ENCODE peak calls at places on chromosomes 7 and 10, in nine cellular contexts. One of them, this sample, is unnamed.

GRCh38 chr10:35641430-35642015 is 573 bp downstream of the FZD8 start:
- DNase-seq in ELR: peak
- DNase-seq in NCI-H748 treated with DMSO at 0.1 percent for 48 hours: no peak
- DNase-seq in Right ventricle myocardium inferior: peak
- DNase-seq in lung microvascular endothelial cell: peak
- DNase-seq in HEK293T: no peak
- DNase-seq in Jurkat, Clone E6-1: no peak
- DNase-seq in ovary: no peak
- DNase-seq in bronchial epithelial cell: no peak
- DNase-seq in this sample: no peak

GRCh38 chr10:126867567-126868365 is 37.5 kb upstream of the DOCK1 start:
- DNase-seq in ELR: peak
- DNase-seq in NCI-H748 treated with DMSO at 0.1 percent for 48 hours: no peak
- DNase-seq in Right ventricle myocardium inferior: no peak
- DNase-seq in lung microvascular endothelial cell: no peak
- DNase-seq in HEK293T: no peak
- DNase-seq in Jurkat, Clone E6-1: no peak
- DNase-seq in ovary: no peak
- DNase-seq in bronchial epithelial cell: no peak
- DNase-seq in this sample: no peak

GRCh38 chr10:22959950-22960349 is 32.1 kb downstream of the ARMC3 start:
- DNase-seq in ELR: no peak
- DNase-seq in NCI-H748 treated with DMSO at 0.1 percent for 48 hours: no peak
- DNase-seq in Right ventricle myocardium inferior: no peak
- DNase-seq in lung microvascular endothelial cell: no peak
- DNase-seq in HEK293T: no peak
- DNase-seq in Jurkat, Clone E6-1: no peak
- DNase-seq in ovary: no peak
- DNase-seq in bronchial epithelial cell: no peak
- DNase-seq in this sample: no peak

GRCh38 chr10:109881481-109881880 is 41.8 kb downstream of the XPNPEP1 start:
- DNase-seq in ELR: no peak
- DNase-seq in NCI-H748 treated with DMSO at 0.1 percent for 48 hours: no peak
- DNase-seq in Right ventricle myocardium inferior: no peak
- DNase-seq in lung microvascular endothelial cell: no peak
- DNase-seq in HEK293T: no peak
- DNase-seq in Jurkat, Clone E6-1: peak
- DNase-seq in ovary: no peak
- DNase-seq in bronchial epithelial cell: no peak
- DNase-seq in this sample: no peak

GRCh38 chr10:70733051-70733450 is 52.1 kb downstream of the TBATA start:
- DNase-seq in ELR: no peak
- DNase-seq in NCI-H748 treated with DMSO at 0.1 percent for 48 hours: no peak
- DNase-seq in Right ventricle myocardium inferior: no peak
- DNase-seq in lung microvascular endothelial cell: no peak
- DNase-seq in HEK293T: no peak
- DNase-seq in Jurkat, Clone E6-1: no peak
- DNase-seq in ovary: no peak
- DNase-seq in bronchial epithelial cell: no peak
- DNase-seq in this sample: no peak

GRCh38 chr10:21497177-21497807 is 28.2 kb downstream of the SKIDA1 start:
- DNase-seq in ELR: peak
- DNase-seq in NCI-H748 treated with DMSO at 0.1 percent for 48 hours: peak
- DNase-seq in Right ventricle myocardium inferior: peak
- DNase-seq in lung microvascular endothelial cell: peak
- DNase-seq in HEK293T: peak
- DNase-seq in Jurkat, Clone E6-1: no peak
- DNase-seq in ovary: peak
- DNase-seq in bronchial epithelial cell: peak
- DNase-seq in this sample: peak

GRCh38 chr10:17101910-17102266 is 27.7 kb downstream of the CUBN start:
- DNase-seq in ELR: no peak
- DNase-seq in NCI-H748 treated with DMSO at 0.1 percent for 48 hours: no peak
- DNase-seq in Right ventricle myocardium inferior: no peak
- DNase-seq in lung microvascular endothelial cell: peak
- DNase-seq in HEK293T: no peak
- DNase-seq in Jurkat, Clone E6-1: no peak
- DNase-seq in ovary: no peak
- DNase-seq in bronchial epithelial cell: no peak
- DNase-seq in this sample: no peak

GRCh38 chr10:50496228-50496627 is 127.5 kb downstream of the SGMS1 start:
- DNase-seq in ELR: no peak
- DNase-seq in NCI-H748 treated with DMSO at 0.1 percent for 48 hours: no peak
- DNase-seq in Right ventricle myocardium inferior: no peak
- DNase-seq in lung microvascular endothelial cell: no peak
- DNase-seq in HEK293T: no peak
- DNase-seq in Jurkat, Clone E6-1: no peak
- DNase-seq in ovary: no peak
- DNase-seq in bronchial epithelial cell: no peak
- DNase-seq in this sample: no peak

GRCh38 chr7:98771519-98772241 is 98.1 kb downstream of the TMEM130 start:
- DNase-seq in ELR: peak
- DNase-seq in NCI-H748 treated with DMSO at 0.1 percent for 48 hours: no peak
- DNase-seq in Right ventricle myocardium inferior: no peak
- DNase-seq in lung microvascular endothelial cell: no peak
- DNase-seq in HEK293T: peak
- DNase-seq in Jurkat, Clone E6-1: no peak
- DNase-seq in ovary: no peak
- DNase-seq in bronchial epithelial cell: peak
- DNase-seq in this sample: no peak

GRCh38 chr10:79316671-79317431 is 30.4 kb upstream of the PPIF start:
- DNase-seq in ELR: peak
- DNase-seq in NCI-H748 treated with DMSO at 0.1 percent for 48 hours: no peak
- DNase-seq in Right ventricle myocardium inferior: no peak
- DNase-seq in lung microvascular endothelial cell: no peak
- DNase-seq in HEK293T: no peak
- DNase-seq in Jurkat, Clone E6-1: peak
- DNase-seq in ovary: no peak
- DNase-seq in bronchial epithelial cell: no peak
- DNase-seq in this sample: no peak

GRCh38 chr7:23353172-23353571 is 54.0 kb downstream of the MALSU1 start:
- DNase-seq in ELR: no peak
- DNase-seq in NCI-H748 treated with DMSO at 0.1 percent for 48 hours: no peak
- DNase-seq in Right ventricle myocardium inferior: no peak
- DNase-seq in lung microvascular endothelial cell: no peak
- DNase-seq in HEK293T: no peak
- DNase-seq in Jurkat, Clone E6-1: no peak
- DNase-seq in ovary: no peak
- DNase-seq in bronchial epithelial cell: no peak
- DNase-seq in this sample: no peak

GRCh38 chr10:131891196-131891928 is 9.4 kb upstream of the PPP2R2D start:
- DNase-seq in ELR: peak
- DNase-seq in NCI-H748 treated with DMSO at 0.1 percent for 48 hours: no peak
- DNase-seq in Right ventricle myocardium inferior: no peak
- DNase-seq in lung microvascular endothelial cell: no peak
- DNase-seq in HEK293T: peak
- DNase-seq in Jurkat, Clone E6-1: no peak
- DNase-seq in ovary: no peak
- DNase-seq in bronchial epithelial cell: peak
- DNase-seq in this sample: peak

GRCh38 chr10:59091239-59091638 is 85.2 kb upstream of the PHYHIPL start:
- DNase-seq in ELR: no peak
- DNase-seq in NCI-H748 treated with DMSO at 0.1 percent for 48 hours: no peak
- DNase-seq in Right ventricle myocardium inferior: no peak
- DNase-seq in lung microvascular endothelial cell: no peak
- DNase-seq in HEK293T: no peak
- DNase-seq in Jurkat, Clone E6-1: no peak
- DNase-seq in ovary: no peak
- DNase-seq in bronchial epithelial cell: no peak
- DNase-seq in this sample: no peak

GRCh38 chr10:78905940-78906308 is 162.8 kb upstream of the ZMIZ1 start:
- DNase-seq in ELR: no peak
- DNase-seq in NCI-H748 treated with DMSO at 0.1 percent for 48 hours: no peak
- DNase-seq in Right ventricle myocardium inferior: no peak
- DNase-seq in lung microvascular endothelial cell: no peak
- DNase-seq in HEK293T: no peak
- DNase-seq in Jurkat, Clone E6-1: no peak
- DNase-seq in ovary: no peak
- DNase-seq in bronchial epithelial cell: no peak
- DNase-seq in this sample: no peak

GRCh38 chr10:91340613-91341362 is 69.4 kb upstream of the HECTD2 start:
- DNase-seq in ELR: peak
- DNase-seq in NCI-H748 treated with DMSO at 0.1 percent for 48 hours: peak
- DNase-seq in Right ventricle myocardium inferior: no peak
- DNase-seq in lung microvascular endothelial cell: peak
- DNase-seq in HEK293T: no peak
- DNase-seq in Jurkat, Clone E6-1: no peak
- DNase-seq in ovary: no peak
- DNase-seq in bronchial epithelial cell: peak
- DNase-seq in this sample: peak

GRCh38 chr10:97454330-97455036 is 8.5 kb downstream of the ZDHHC16 start:
- DNase-seq in ELR: no peak
- DNase-seq in NCI-H748 treated with DMSO at 0.1 percent for 48 hours: no peak
- DNase-seq in Right ventricle myocardium inferior: no peak
- DNase-seq in lung microvascular endothelial cell: peak
- DNase-seq in HEK293T: no peak
- DNase-seq in Jurkat, Clone E6-1: no peak
- DNase-seq in ovary: no peak
- DNase-seq in bronchial epithelial cell: peak
- DNase-seq in this sample: peak

GRCh38 chr7:106620034-106620433 is 40.9 kb downstream of the CCDC71L start:
- DNase-seq in ELR: no peak
- DNase-seq in NCI-H748 treated with DMSO at 0.1 percent for 48 hours: no peak
- DNase-seq in Right ventricle myocardium inferior: no peak
- DNase-seq in lung microvascular endothelial cell: no peak
- DNase-seq in HEK293T: no peak
- DNase-seq in Jurkat, Clone E6-1: no peak
- DNase-seq in ovary: no peak
- DNase-seq in bronchial epithelial cell: no peak
- DNase-seq in this sample: no peak

GRCh38 chr7:142581341-142581740 is 167.9 kb upstream of the PRSS1 start:
- DNase-seq in ELR: peak
- DNase-seq in NCI-H748 treated with DMSO at 0.1 percent for 48 hours: no peak
- DNase-seq in Right ventricle myocardium inferior: no peak
- DNase-seq in lung microvascular endothelial cell: no peak
- DNase-seq in HEK293T: no peak
- DNase-seq in Jurkat, Clone E6-1: no peak
- DNase-seq in ovary: no peak
- DNase-seq in bronchial epithelial cell: peak
- DNase-seq in this sample: peak

GRCh38 chr10:10792681-10793080 is 225.0 kb upstream of the CELF2 start:
- DNase-seq in ELR: peak
- DNase-seq in NCI-H748 treated with DMSO at 0.1 percent for 48 hours: no peak
- DNase-seq in Right ventricle myocardium inferior: no peak
- DNase-seq in lung microvascular endothelial cell: peak
- DNase-seq in HEK293T: no peak
- DNase-seq in Jurkat, Clone E6-1: no peak
- DNase-seq in ovary: no peak
- DNase-seq in bronchial epithelial cell: peak
- DNase-seq in this sample: peak

GRCh38 chr10:133608855-133609254 is 17.7 kb downstream of the FRG2B start:
- DNase-seq in ELR: peak
- DNase-seq in NCI-H748 treated with DMSO at 0.1 percent for 48 hours: no peak
- DNase-seq in Right ventricle myocardium inferior: no peak
- DNase-seq in lung microvascular endothelial cell: peak
- DNase-seq in HEK293T: peak
- DNase-seq in Jurkat, Clone E6-1: peak
- DNase-seq in ovary: no peak
- DNase-seq in bronchial epithelial cell: peak
- DNase-seq in this sample: peak

GRCh38 chr7:73900286-73900685 is 39.3 kb downstream of the TMEM270 start:
- DNase-seq in ELR: no peak
- DNase-seq in NCI-H748 treated with DMSO at 0.1 percent for 48 hours: no peak
- DNase-seq in Right ventricle myocardium inferior: no peak
- DNase-seq in lung microvascular endothelial cell: no peak
- DNase-seq in HEK293T: no peak
- DNase-seq in Jurkat, Clone E6-1: no peak
- DNase-seq in ovary: no peak
- DNase-seq in bronchial epithelial cell: no peak
- DNase-seq in this sample: no peak

This sample was measured in mammary epithelial cell.